ENCODE peak calls at places on chromosome 22, in six cellular contexts. L is Karpas-422; T is adrenal gland; R is suprapubic skin; Z is naive thymus-derived CD4-positive, alpha-beta T cell; H is brain microvascular endothelial cell. C is an unnamed sample. For H3K27me3, the result is how much of the 10 kb centered on the place peaks cover.

GRCh38 chr22:44615146-44615545 is 86.9 kb upstream of the PRR5 start:
- DNase-seq in L (no peak), T (no peak), R (no peak), Z (no peak), H (no peak), C (no peak)

GRCh38 chr22:26544489-26544888 is 32.2 kb upstream of the TFIP11 start:
- DNase-seq in L (no peak), T (peak), R (no peak), Z (no peak), H (no peak), C (no peak)

GRCh38 chr22:33331017-33331416 is 272.8 kb upstream of the SYN3 start:
- DNase-seq in L (no peak), T (no peak), R (no peak), Z (no peak), H (no peak), C (no peak)

GRCh38 chr22:44813416-44813815 is 61.0 kb downstream of the ARHGAP8 start:
- DNase-seq in L (no peak), T (no peak), R (no peak), Z (no peak), H (no peak), C (no peak)

GRCh38 chr22:31155425-31155824 is 4.6 kb upstream of the RNF185 start:
- DNase-seq in L (no peak), T (no peak), R (no peak), Z (no peak), H (no peak), C (no peak)

GRCh38 chr22:49097966-49098365 is 729.7 kb downstream of the BRD1 start:
- DNase-seq in L (no peak), T (no peak), R (no peak), Z (no peak), H (no peak), C (no peak)

GRCh38 chr22:40019100-40019499 is 24.3 kb downstream of the FAM83F start:
- DNase-seq in L (no peak), T (no peak), R (no peak), Z (no peak), H (no peak), C (no peak)

GRCh38 chr22:36321797-36322601 is 65.8 kb downstream of the MYH9 start:
- DNase-seq in L (no peak), T (peak), R (no peak), Z (no peak), H (no peak), C (no peak)

GRCh38 chr22:17083255-17083654 is 1.5 kb upstream of the IL17RA start:
- DNase-seq in L (no peak), T (no peak), R (peak), Z (no peak), H (no peak), C (no peak)

GRCh38 chr22:26592368-26593015 is 2.6 kb upstream of the TPST2 start:
- DNase-seq in L (no peak), T (no peak), R (no peak), Z (peak), H (no peak), C (no peak)

GRCh38 chr22:50027639-50028537 is 15.3 kb upstream of the IL17REL start:
- DNase-seq in L (peak), T (no peak), R (peak), Z (no peak), H (no peak), C (peak)

GRCh38 chr22:37485006-37485713 is 1.0 kb downstream of the MFNG start:
- DNase-seq in L (peak), T (peak), R (no peak), Z (peak), H (no peak), C (no peak)

GRCh38 chr22:35731321-35731720 is 13.6 kb downstream of the APOL5 start:
- DNase-seq in L (no peak), T (no peak), R (no peak), Z (no peak), H (no peak), C (no peak)

GRCh38 chr22:27799334-27800249 is 2.0 kb downstream of the MN1 start:
- DNase-seq in L (no peak), T (no peak), R (no peak), Z (no peak), H (no peak), C (no peak)

GRCh38 chr22:25627271-25627848 is 62.9 kb downstream of the GRK3 start:
- DNase-seq in L (no peak), T (no peak), R (no peak), Z (no peak), H (no peak), C (no peak)

GRCh38 chr22:37796079-37796478 is 11.7 kb upstream of the GCAT start:
- DNase-seq in L (no peak), T (no peak), R (no peak), Z (no peak), H (no peak), C (no peak)

GRCh38 chr22:34776827-34777226 is 289.1 kb upstream of the ISX start:
- DNase-seq in L (no peak), T (no peak), R (no peak), Z (no peak), H (no peak), C (no peak)

GRCh38 chr22:49903322-49904039 is 14.8 kb downstream of the ALG12 start:
- DNase-seq in L (no peak), T (no peak), R (no peak), Z (no peak), H (no peak), C (no peak)

GRCh38 chr22:46041642-46042041 is 64.7 kb upstream of the WNT7B start:
- DNase-seq in L (no peak), T (no peak), R (peak), Z (no peak), H (no peak), C (no peak)

GRCh38 chr22:46038174-46038487 is 61.2 kb upstream of the WNT7B start:
- DNase-seq in L (no peak), T (no peak), R (no peak), Z (no peak), H (no peak), C (no peak)

GRCh38 chr22:46040471-46041465 is 63.8 kb upstream of the WNT7B start:
- DNase-seq in L (no peak), T (no peak), R (peak), Z (no peak), H (no peak), C (no peak)

GRCh38 chr22:46038516-46039430 is 61.8 kb upstream of the WNT7B start:
- DNase-seq in L (no peak), T (no peak), R (peak), Z (no peak), H (no peak), C (no peak)

DNA sequence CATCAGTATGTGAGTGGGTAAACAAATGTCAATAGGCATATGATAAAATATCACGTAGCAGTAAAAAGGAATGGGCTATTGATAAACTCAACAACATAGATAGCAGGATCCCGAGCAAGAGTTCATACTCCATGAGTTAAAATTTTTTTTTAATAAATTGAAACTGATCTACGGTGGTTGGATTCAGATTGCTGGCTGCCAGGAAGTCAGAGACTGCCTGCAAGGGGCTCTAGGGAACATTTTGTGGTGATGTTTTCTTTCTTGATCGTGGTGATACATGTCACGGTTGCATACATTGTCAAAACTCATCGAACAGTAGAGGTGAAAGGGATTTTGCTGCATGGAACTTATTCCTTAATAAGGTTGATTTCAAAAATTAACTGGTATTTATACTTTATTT is 62.6 kb upstream of the WNT7B start:
- DNase-seq in L (no peak), T (no peak), R (no peak), Z (no peak), H (no peak), C (no peak)
- H3K27me3 ChIP-seq in L (under half), T (under half), R (under half), Z (under half), H (under half), C (under half)

DNA sequence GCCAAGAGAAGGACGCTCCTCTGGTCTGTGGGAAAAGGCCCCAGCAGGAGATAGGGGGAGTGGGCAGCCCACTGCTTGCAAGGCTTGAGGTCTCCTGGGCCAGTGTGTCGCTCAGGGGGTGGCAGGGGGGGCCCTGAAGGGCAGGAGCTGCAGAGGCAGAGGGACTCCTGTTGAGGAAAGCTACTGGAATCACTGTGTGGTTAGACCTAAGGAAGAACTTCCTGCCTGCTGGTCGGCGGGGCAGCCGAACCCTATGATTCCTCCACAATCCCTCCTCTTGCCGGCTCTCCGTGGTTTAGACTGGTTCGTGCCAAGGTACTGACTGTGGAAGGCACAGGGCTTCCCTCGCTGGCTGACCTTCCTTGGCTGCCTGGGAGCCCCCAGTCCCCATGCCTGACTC is 6.2 kb downstream of the GP1BB start:
- DNase-seq in L (no peak), T (no peak), R (no peak), Z (no peak), H (no peak), C (no peak)
- H3K27me3 ChIP-seq in L (under half), T (under half), R (under half), Z (under half), H (under half), C (under half)

GRCh38 chr22:29481265-29482000 is 1.4 kb downstream of the NEFH start:
- DNase-seq in L (no peak), T (peak), R (no peak), Z (no peak), H (no peak), C (no peak)
- H3K27me3 ChIP-seq in L (under half), T (under half), R (half or more), Z (under half), H (under half), C (under half)

DNA sequence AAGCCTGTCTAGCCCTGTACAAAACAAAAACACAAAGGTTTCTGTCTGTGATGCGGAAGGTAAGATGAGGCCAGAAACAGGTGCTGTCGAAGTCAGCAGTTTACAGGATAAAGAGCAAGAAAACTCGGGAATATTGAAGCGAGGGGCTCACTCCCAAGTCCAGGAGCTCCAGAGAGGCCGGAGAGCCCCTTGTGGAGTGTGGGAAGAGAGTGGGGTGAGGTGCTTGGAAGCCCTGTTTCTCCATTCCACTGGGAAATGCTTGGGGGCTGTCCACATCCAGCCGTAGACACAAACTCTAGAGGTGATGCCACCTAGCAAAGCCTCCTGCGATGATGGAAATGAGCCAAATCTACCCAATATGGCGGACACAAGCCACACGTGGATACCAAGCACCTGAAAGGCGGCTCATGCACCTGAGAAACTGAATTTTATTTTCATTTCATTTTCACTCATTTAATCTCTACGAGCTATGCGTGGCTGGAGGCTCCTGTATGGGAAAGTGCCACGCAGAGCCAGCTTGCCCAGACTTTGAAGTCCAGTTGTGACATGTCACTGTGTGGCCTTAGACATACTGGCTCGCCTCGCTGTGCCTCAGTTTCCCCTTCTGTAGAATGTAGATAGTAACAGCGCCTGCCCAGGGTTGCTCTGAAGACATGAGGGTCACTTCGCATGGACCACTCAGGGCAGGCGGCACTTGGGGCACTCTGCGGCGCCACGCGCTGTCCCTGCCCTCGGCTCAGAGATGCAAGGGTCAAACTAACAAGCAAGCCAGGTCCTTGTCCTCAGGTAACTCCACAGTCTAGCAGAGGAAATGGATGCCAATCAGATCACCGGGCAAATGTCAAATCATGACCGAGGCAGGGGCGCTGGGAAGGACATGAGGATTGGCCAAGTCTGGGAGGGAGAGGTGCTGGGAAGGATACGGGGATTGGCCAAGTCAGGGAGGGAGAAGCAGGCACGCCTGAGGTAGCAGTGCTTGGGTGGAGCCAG is 684.7 kb downstream of the TBC1D22A start:
- DNase-seq in L (no peak), T (no peak), R (no peak), Z (no peak), H (no peak), C (no peak)
- H3K27me3 ChIP-seq in L (under half), T (under half), R (under half), Z (under half), H (under half), C (under half)

DNA sequence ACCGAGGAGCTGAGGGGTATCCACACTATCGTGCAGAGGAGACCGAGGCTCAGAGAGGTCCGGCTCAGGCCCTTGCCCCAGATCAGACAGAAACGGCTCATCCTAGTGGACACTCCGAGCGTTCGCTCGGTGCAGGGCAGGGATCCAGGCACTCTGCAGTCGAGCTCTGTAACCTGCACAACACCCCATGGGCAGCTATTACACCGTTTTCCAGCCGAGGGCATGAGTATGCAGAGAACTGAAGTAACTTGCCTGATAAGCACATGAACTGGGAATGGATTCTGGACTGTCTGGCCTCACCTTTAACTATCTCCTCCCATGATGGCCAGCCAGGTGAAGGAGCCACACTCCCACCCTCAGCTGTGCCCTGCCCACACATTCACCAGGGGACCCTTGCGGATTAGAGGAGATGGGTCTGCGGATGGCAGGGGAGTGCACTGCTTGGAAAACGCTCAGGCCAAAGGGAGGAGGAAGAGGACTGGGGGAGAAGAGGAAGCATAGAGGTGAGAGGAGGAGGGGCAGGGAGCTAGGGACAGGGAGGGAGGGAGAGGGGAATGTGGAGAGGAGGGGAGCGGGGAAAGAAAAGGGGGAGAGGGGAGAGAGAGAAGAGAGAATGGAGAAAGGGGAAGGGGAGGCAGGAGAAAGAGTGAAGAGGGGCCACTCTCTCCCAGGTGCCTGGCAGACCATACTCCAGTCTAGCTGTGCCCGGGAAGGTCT is 33.0 kb upstream of the TCF20 start:
- DNase-seq in L (no peak), T (no peak), R (no peak), Z (no peak), H (no peak), C (no peak)
- H3K27me3 ChIP-seq in L (under half), T (under half), R (under half), Z (under half), H (under half), C (under half)

DNA sequence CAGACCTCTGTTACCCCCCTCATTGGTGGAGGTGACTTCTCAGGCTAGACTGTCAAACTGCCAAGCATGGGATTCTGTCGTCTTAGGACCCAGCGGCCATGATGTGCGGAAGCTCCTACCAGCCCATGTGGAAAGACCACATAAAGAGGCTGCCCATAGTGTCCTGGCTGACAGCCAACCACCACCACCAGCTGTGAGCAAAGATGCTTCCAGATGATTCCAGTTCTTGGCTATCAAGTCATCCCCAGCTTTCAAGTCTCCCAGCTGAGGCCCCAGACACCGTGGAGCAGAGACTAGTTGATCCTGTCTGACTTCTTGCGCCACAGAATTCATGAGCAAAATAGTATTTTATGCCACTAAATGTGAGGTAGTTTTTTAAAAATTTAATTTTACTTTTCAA is 32.9 kb downstream of the SCUBE1 start:
- DNase-seq in L (no peak), T (no peak), R (no peak), Z (no peak), H (no peak), C (no peak)
- H3K27me3 ChIP-seq in L (under half), T (under half), R (under half), Z (under half), H (under half), C (under half)

C was measured in MG63.